ENCODE peak calls at places on chromosomes 5 and 9, in six cellular contexts. B is bronchial epithelial cell, C is WERI-Rb-1, L is dorsolateral prefrontal cortex, K is left ventricle myocardium inferior, M is Peyer's patch. A is an unnamed sample.

GRCh38 chr5:81819556-81820314 is 68.8 kb upstream of the SSBP2 start:
- DNase-seq in B (peak; percentile 87), C (no peak), L (no peak), K (no peak), M (no peak), A (peak; percentile 59)

GRCh38 chr5:79074641-79075040 is 5.1 kb downstream of the BHMT2 start:
- DNase-seq in B (peak; percentile 69), C (no peak), L (no peak), K (no peak), M (no peak), A (peak; percentile 24)

GRCh38 chr9:120716483-120716882 is 2.2 kb upstream of the MEGF9 start:
- DNase-seq in B (no peak), C (no peak), L (no peak), K (no peak), M (no peak), A (no peak)

GRCh38 chr5:65483474-65484346 is 2.0 kb upstream of the ADAMTS6 start:
- DNase-seq in B (peak; percentile 76), C (no peak), L (no peak), K (no peak), M (no peak), A (peak; percentile 82)

GRCh38 chr9:81855538-81855937 is 72.7 kb upstream of the SPATA31D4 start:
- DNase-seq in B (peak; percentile 49), C (no peak), L (no peak), K (no peak), M (no peak), A (peak; percentile 29)

GRCh38 chr5:113321266-113321665 is 113.5 kb downstream of the TSSK1B start:
- DNase-seq in B (no peak), C (no peak), L (no peak), K (no peak), M (no peak), A (no peak)

GRCh38 chr5:169521366-169521983 is 62.1 kb upstream of the SPDL1 start:
- DNase-seq in B (no peak), C (no peak), L (no peak), K (peak; percentile 80), M (no peak), A (peak; percentile 4)

GRCh38 chr5:57736716-57737115 is 254.1 kb upstream of the ACTBL2 start:
- DNase-seq in B (no peak), C (no peak), L (peak; percentile 21), K (no peak), M (no peak), A (no peak)

GRCh38 chr9:106878943-106879916 is 16.3 kb downstream of the ZNF462 start:
- DNase-seq in B (peak; percentile 92), C (no peak), L (peak; percentile 28), K (peak; percentile 74), M (no peak), A (peak; percentile 96)

GRCh38 chr5:16854351-16854750 is 81.7 kb downstream of the MYO10 start:
- DNase-seq in B (no peak), C (no peak), L (no peak), K (no peak), M (no peak), A (no peak)

GRCh38 chr5:126868961-126869451 is 92.1 kb downstream of the LMNB1 start:
- DNase-seq in B (peak; percentile 17), C (no peak), L (peak; percentile 33), K (no peak), M (peak; percentile 42), A (peak; percentile 40)

GRCh38 chr9:136541179-136541578 is 4.7 kb downstream of the NOTCH1 start:
- DNase-seq in B (no peak), C (no peak), L (no peak), K (no peak), M (no peak), A (peak; percentile 29)

GRCh38 chr9:136541709-136542108 is 4.1 kb downstream of the NOTCH1 start:
- DNase-seq in B (no peak), C (no peak), L (no peak), K (no peak), M (no peak), A (no peak)

GRCh38 chr9:136543830-136544548 is 1.9 kb downstream of the NOTCH1 start:
- DNase-seq in B (no peak), C (no peak), L (peak; percentile 85), K (no peak), M (no peak), A (no peak)

GRCh38 chr9:136543280-136543679 is 2.6 kb downstream of the NOTCH1 start:
- DNase-seq in B (no peak), C (no peak), L (no peak), K (no peak), M (no peak), A (no peak)

DNA sequence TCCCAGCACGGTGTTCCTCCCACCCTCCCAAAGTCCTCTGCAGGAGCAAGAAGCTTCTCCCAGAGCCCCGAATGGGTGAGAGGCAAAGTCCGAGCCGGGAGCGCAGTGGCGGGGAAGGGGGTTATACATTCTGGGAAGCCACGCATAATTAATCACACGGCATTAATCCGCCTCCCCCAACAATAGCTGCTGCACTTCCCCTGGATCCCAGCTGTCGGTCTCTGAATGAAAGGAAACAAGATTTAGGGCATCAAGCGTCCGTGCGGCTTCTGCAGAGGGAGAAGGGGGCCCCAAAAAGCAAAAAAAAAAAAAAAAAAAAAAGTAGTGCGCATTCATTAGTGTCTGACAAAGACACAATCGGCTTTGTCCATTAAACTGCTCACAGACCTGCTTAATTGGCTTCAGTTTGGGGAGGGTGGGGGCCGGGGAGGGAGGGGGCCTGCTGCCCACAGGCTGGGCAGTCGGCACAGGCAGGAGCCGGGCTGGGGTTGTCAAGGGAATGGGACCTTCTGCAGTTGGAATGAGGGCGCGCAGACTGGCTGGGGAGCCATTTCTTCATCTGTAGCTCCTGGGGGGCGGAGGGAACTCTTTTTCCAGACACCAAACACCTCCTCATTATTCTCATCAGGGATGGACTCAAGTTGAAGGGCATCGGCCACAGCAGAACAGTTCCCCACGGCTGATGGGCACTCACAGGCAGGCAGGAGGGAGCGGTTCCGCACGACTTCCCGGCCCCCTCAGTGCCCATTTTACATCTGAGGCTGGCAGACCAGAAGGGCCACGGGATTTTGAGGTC is 3.4 kb downstream of the NOTCH1 start:
- DNase-seq in B (no peak), C (peak; percentile 75), L (no peak), K (no peak), M (no peak), A (no peak)
- H3K4me3 ChIP-seq in B (no peak overlapping the region), C (no peak overlapping the region), L (peak overlapping the region; percentile 86), K (peak overlapping the region; percentile 98), M (no peak overlapping the region), A (no peak overlapping the region)

DNA sequence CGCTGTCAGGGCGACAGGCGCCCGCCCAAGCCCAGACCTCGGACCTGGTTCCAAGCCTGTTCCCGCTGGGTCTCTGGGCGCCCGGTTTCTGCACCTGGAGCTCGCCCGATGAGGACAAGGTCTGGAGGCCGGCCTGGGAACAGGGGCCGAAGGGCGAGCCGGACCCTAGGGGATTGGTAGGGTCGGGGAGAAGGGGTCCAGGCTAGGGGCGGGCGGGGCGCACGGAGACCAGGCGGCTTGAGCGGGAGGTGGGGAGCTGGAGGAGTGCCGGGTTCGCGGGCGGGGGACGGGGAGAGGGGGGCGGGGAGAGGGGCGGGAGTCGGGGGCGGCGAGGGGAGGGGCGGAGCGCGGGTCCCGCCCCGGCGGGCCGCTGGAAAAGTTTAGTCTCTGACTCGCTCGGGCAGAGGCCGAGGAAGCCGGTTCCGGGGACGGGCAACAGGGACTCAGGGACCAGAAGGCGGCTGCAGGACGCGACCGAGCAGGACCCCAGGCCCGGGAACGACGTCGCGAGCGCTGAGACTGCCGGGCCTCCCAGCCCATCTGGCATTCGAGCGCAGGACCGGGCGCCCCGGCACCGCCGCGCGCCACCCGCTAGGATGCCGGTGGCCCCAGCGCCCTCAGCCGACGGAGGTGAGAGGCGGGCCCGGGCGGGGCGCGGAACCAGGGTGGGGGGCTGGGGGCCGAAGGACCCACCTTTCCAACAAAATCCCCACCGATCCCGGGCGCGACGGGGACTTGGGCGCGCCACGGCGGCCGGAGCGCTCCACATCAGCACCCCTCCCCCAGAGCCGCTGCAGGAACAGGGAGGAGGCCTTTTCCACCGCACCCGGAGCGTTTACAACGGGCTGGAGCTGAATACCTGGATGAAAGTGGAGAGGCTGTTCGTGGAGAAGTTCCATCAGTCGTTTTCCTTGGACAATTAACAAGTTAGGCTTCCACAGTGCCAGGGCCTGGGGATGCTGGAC is at the start of gene S1PR3:
- DNase-seq in B (peak; percentile 23), C (peak; percentile 75), L (no peak), K (peak; percentile 77), M (no peak), A (peak; percentile 46)
- TF ChIP-seq CTCF in B (no peak), C (peak; percentile 1), L (no peak), K (peak; percentile 45), M (no peak), A (no peak)

DNA sequence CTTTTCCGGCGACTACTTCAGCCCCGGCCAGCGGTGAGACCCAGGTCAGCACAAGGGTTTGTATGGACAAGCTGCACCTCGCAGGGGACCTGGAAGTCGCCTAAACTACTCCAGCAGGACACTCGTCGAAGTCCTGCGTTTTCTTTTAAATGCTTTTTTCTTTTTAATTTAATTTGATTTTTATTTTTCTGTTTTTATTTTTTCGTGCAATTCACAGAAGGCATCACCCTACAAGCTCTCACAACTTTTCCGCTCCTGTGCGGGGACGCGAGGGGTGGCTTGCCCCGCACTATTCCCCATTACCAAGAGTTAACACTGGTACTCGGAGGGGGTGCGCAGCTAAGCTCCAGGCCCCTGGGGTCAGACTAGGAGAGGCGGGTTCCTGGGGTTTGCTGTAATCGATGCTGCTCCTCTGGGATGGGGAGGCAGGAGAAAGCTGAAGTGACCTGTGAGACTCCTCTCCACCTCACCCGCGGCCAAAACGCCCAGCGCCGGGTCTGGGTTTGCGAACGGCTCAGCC is 1.3 kb downstream of the EDIL3 start:
- DNase-seq in B (no peak), C (peak; percentile 35), L (no peak), K (no peak), M (no peak), A (no peak)
- H3K4me3 ChIP-seq in B (peak overlapping the region; percentile 46), C (peak overlapping the region; percentile 90), L (peak overlapping the region; percentile 78), K (peak overlapping the region; percentile 67), M (peak overlapping the region; percentile 27), A (peak overlapping the region; percentile 85)

GRCh38 chr5:150587830-150588494 is 52.5 kb upstream of the SYNPO start:
- DNase-seq in B (peak; percentile 26), C (no peak), L (no peak), K (no peak), M (no peak), A (no peak)
- TF ChIP-seq CTCF in B (no peak), C (no peak), L (no peak), K (no peak), M (no peak), A (no peak)

GRCh38 chr5:177367323-177367848 is 9.7 kb downstream of the RGS14 start:
- DNase-seq in B (no peak), C (no peak), L (no peak), K (no peak), M (no peak), A (no peak)
- H3K4me3 ChIP-seq in B (peak overlapping the region; percentile 35), C (no peak overlapping the region), L (peak overlapping the region; percentile 52), K (peak overlapping the region; percentile 71), M (peak overlapping the region; percentile 20), A (peak overlapping the region; percentile 38)